ENCODE peak calls at places on chromosomes 13 and 19, in five cellular contexts. L is upper lobe of left lung, R is BJ, S is fibroblast of lung, V is fibroblast of pulmonary artery. A is an unnamed sample.

GRCh38 chr13:98174321-98174720 is 2.7 kb downstream of the RNF113B start:
- DNase-seq in L (no peak), R (no peak), S (peak), V (no peak), A (no peak)

GRCh38 chr13:43127827-43128226 is 104.4 kb downstream of the DNAJC15 start:
- DNase-seq in L (no peak), R (no peak), S (no peak), V (no peak), A (no peak)

GRCh38 chr13:89755729-89756492 is 1591.6 kb upstream of the MIR17HG start:
- DNase-seq in L (no peak), R (no peak), S (no peak), V (no peak), A (no peak)

GRCh38 chr13:93227906-93228801 is 1.5 kb downstream of the GPC6 start:
- DNase-seq in L (peak), R (no peak), S (peak), V (peak), A (peak)

GRCh38 chr13:107289540-107289939 is 721.6 kb upstream of the ARGLU1 start:
- DNase-seq in L (no peak), R (no peak), S (no peak), V (no peak), A (no peak)

GRCh38 chr19:28500982-28501633 is 711.8 kb downstream of the UQCRFS1 start:
- DNase-seq in L (no peak), R (no peak), S (no peak), V (no peak), A (no peak)

GRCh38 chr13:113618455-113618854 is 33.9 kb downstream of the TFDP1 start:
- DNase-seq in L (peak), R (no peak), S (no peak), V (no peak), A (no peak)

GRCh38 chr13:28492527-28493367 is 2.2 kb downstream of the FLT1 start:
- DNase-seq in L (no peak), R (peak), S (no peak), V (no peak), A (no peak)

GRCh38 chr19:49691243-49692101 is 556 bp downstream of the CPT1C start:
- DNase-seq in L (peak), R (no peak), S (peak), V (peak), A (no peak)

GRCh38 chr19:41626877-41627276 is at the start of gene CEACAM4:
- DNase-seq in L (peak), R (no peak), S (no peak), V (no peak), A (no peak)

GRCh38 chr19:19342086-19343015 is 21.7 kb downstream of the MAU2 start:
- DNase-seq in L (peak), R (no peak), S (peak), V (peak), A (peak)

GRCh38 chr13:113001251-113002140 is 32.5 kb downstream of the MCF2L start:
- DNase-seq in L (peak), R (no peak), S (peak), V (peak), A (no peak)

GRCh38 chr19:22882797-22883196 is 50.7 kb downstream of the ZNF723 start:
- DNase-seq in L (no peak), R (no peak), S (peak), V (peak), A (peak)

GRCh38 chr19:55156202-55157063 is 1.1 kb downstream of the TNNI3 start:
- DNase-seq in L (peak), R (no peak), S (peak), V (peak), A (no peak)
- TF ChIP-seq CTCF in L (no peak), R (no peak), S (no peak), V (no peak), A (no peak)

GRCh38 chr19:36032251-36033104 is at the start of gene CLIP3:
- DNase-seq in L (peak), R (no peak), S (peak), V (peak), A (no peak)

GRCh38 chr19:36031308-36031707 is 1.4 kb downstream of the CLIP3 start:
- DNase-seq in L (no peak), R (no peak), S (no peak), V (no peak), A (no peak)

GRCh38 chr19:36027696-36028095 is 5.0 kb downstream of the CLIP3 start:
- DNase-seq in L (no peak), R (no peak), S (no peak), V (no peak), A (no peak)

GRCh38 chr19:36028313-36029041 is 4.2 kb downstream of the CLIP3 start:
- DNase-seq in L (no peak), R (no peak), S (no peak), V (no peak), A (no peak)

GRCh38 chr19:36030264-36031148 is 2.2 kb downstream of the CLIP3 start:
- DNase-seq in L (no peak), R (no peak), S (no peak), V (peak), A (peak)
- TF ChIP-seq CTCF in L (no peak), R (peak), S (no peak), V (peak), A (no peak)

GRCh38 chr19:38376576-38376975 is 2.2 kb downstream of the PSMD8 start:
- DNase-seq in L (no peak), R (no peak), S (no peak), V (no peak), A (no peak)

GRCh38 chr19:38375748-38376147 is 1.4 kb downstream of the PSMD8 start:
- DNase-seq in L (no peak), R (no peak), S (no peak), V (no peak), A (no peak)

GRCh38 chr19:38373907-38374331 is 452 bp upstream of the PSMD8 start:
- DNase-seq in L (no peak), R (no peak), S (no peak), V (no peak), A (no peak)

GRCh38 chr19:38375098-38375493 is 725 bp downstream of the PSMD8 start:
- DNase-seq in L (no peak), R (no peak), S (peak), V (no peak), A (no peak)

GRCh38 chr19:38374332-38375097 is at the start of gene PSMD8:
- DNase-seq in L (peak), R (peak), S (peak), V (peak), A (peak)
- TF ChIP-seq CTCF in L (peak), R (peak), S (no peak), V (peak), A (no peak)

GRCh38 chr13:34611678-34612077 is 330.4 kb upstream of the NBEA start:
- DNase-seq in L (no peak), R (no peak), S (peak), V (no peak), A (no peak)

GRCh38 chr13:34608326-34608725 is 333.7 kb upstream of the NBEA start:
- DNase-seq in L (no peak), R (no peak), S (no peak), V (no peak), A (no peak)
- TF ChIP-seq CTCF in L (no peak), R (no peak), S (no peak), V (no peak), A (no peak)

DNA sequence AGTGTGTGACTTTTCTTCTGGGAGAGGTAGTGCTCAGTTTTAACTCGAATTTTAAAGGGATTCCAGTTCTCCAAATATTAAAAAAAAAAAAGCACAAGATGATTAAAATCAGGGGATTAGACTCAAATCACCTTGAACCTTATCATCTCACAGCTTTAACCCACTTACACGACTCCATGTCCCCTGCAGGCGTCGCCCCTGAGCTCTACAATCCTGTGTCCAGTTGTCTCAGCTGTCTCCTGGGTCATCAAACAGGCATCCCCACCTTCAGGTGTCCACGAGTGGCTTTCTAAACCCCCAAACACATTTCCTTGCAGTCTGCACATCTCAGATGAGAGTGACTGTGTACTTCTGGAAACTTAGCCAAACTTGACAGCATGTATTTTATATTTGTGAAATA is 14.1 kb downstream of the ZNF808 start:
- DNase-seq in L (no peak), R (no peak), S (no peak), V (no peak), A (no peak)
- TF ChIP-seq CTCF in L (no peak), R (no peak), S (no peak), V (no peak), A (no peak)

GRCh38 chr13:66407159-66407558 is 823.0 kb downstream of the PCDH9 start:
- DNase-seq in L (no peak), R (no peak), S (no peak), V (no peak), A (no peak)

GRCh38 chr13:66409542-66409941 is 820.6 kb downstream of the PCDH9 start:
- DNase-seq in L (no peak), R (no peak), S (no peak), V (no peak), A (no peak)

GRCh38 chr13:66402071-66402470 is 828.1 kb downstream of the PCDH9 start:
- DNase-seq in L (no peak), R (no peak), S (peak), V (peak), A (no peak)

GRCh38 chr13:66402546-66402945 is 827.6 kb downstream of the PCDH9 start:
- DNase-seq in L (no peak), R (no peak), S (no peak), V (no peak), A (no peak)

GRCh38 chr13:66405908-66406802 is 824.0 kb downstream of the PCDH9 start:
- DNase-seq in L (no peak), R (peak), S (peak), V (peak), A (peak)
- TF ChIP-seq CTCF in L (no peak), R (no peak), S (no peak), V (no peak), A (no peak)

GRCh38 chr19:48630289-48631036 is 6.7 kb downstream of the DBP start:
- DNase-seq in L (peak), R (no peak), S (peak), V (peak), A (no peak)
- TF ChIP-seq CTCF in L (no peak), R (no peak), S (peak), V (peak), A (no peak)

A was measured in MCF 10A.